ENCODE peak calls at places on chromosomes 4 and X, in four cellular contexts. L is GM12878, O is A549, R is IMR-90. H is an unnamed sample.

GRCh38 chr4:14916554-14917304 is 85.6 kb upstream of the CPEB2 start:
- DNase-seq in L (peak; percentile 12), O (peak; percentile 51), R (peak; percentile 84), H (no peak)

GRCh38 chr4:111136438-111136837 is 513.6 kb upstream of the PITX2 start:
- DNase-seq in L (no peak), O (no peak), R (peak; percentile 59), H (no peak)

GRCh38 chr4:85600501-85600900 is 125.6 kb downstream of the ARHGAP24 start:
- DNase-seq in L (no peak), O (no peak), R (no peak), H (no peak)

GRCh38 chr4:174061026-174061425 is 222.4 kb downstream of the FBXO8 start:
- DNase-seq in L (no peak), O (no peak), R (no peak), H (no peak)

GRCh38 chr4:108006361-108006760 is 16.7 kb downstream of the HADH start:
- DNase-seq in L (no peak), O (no peak), R (no peak), H (no peak)

GRCh38 chr4:94519019-94519418 is 67.3 kb downstream of the PDLIM5 start:
- DNase-seq in L (no peak), O (no peak), R (no peak), H (no peak)

GRCh38 chr4:48295116-48295515 is 25.5 kb upstream of the TEC start:
- DNase-seq in L (no peak), O (no peak), R (no peak), H (no peak)

GRCh38 chr4:163542275-163542674 is 47.8 kb downstream of the TMA16 start:
- DNase-seq in L (no peak), O (no peak), R (peak; percentile 71), H (no peak)

GRCh38 chr4:184274288-184274951 is 56.7 kb upstream of the ENPP6 start:
- DNase-seq in L (no peak), O (no peak), R (no peak), H (no peak)

GRCh38 chr4:56049428-56050212 is 100.9 kb downstream of the CEP135 start:
- DNase-seq in L (no peak), O (no peak), R (no peak), H (peak; percentile 16)

GRCh38 chr4:84238247-84239090 is 260.6 kb downstream of the NKX6-1 start:
- DNase-seq in L (no peak), O (no peak), R (peak; percentile 21), H (no peak)

GRCh38 chrX:113833096-113833495 is 750.8 kb upstream of the HTR2C start:
- DNase-seq in L (no peak), O (no peak), R (no peak), H (no peak)

GRCh38 chrX:21986596-21986995 is 45.5 kb upstream of the PHEX start:
- DNase-seq in L (no peak), O (no peak), R (peak; percentile 40), H (no peak)

GRCh38 chr4:87819281-87819919 is 13.4 kb upstream of the MEPE start:
- DNase-seq in L (no peak), O (no peak), R (peak; percentile 85), H (peak; percentile 10)

GRCh38 chr4:186132577-186133277 is 28.2 kb downstream of the FAM149A start:
- DNase-seq in L (no peak), O (peak; percentile 14), R (peak; percentile 22), H (no peak)

GRCh38 chrX:153395613-153396319 is 5.4 kb downstream of the PNMA6E start:
- DNase-seq in L (no peak), O (no peak), R (no peak), H (no peak)

GRCh38 chrX:44055638-44056037 is 82.4 kb upstream of the NDP start:
- DNase-seq in L (no peak), O (no peak), R (no peak), H (no peak)

GRCh38 chr4:184386271-184386781 is 88.0 kb downstream of the IRF2 start:
- DNase-seq in L (no peak), O (no peak), R (no peak), H (peak; percentile 84)

GRCh38 chr4:174365018-174365587 is 81.4 kb downstream of the CEP44 start:
- DNase-seq in L (no peak), O (no peak), R (peak; percentile 38), H (peak; percentile 21)

GRCh38 chr4:127623755-127624087 is 9.0 kb upstream of the INTU start:
- DNase-seq in L (no peak), O (peak; percentile 17), R (peak; percentile 41), H (no peak)

GRCh38 chr4:907691-908437 is 24.3 kb downstream of the GAK start:
- DNase-seq in L (no peak), O (no peak), R (peak; percentile 65), H (no peak)

GRCh38 chrX:71118985-71119535 is 664 bp downstream of the MED12 start:
- DNase-seq in L (no peak), O (no peak), R (no peak), H (no peak)

DNA sequence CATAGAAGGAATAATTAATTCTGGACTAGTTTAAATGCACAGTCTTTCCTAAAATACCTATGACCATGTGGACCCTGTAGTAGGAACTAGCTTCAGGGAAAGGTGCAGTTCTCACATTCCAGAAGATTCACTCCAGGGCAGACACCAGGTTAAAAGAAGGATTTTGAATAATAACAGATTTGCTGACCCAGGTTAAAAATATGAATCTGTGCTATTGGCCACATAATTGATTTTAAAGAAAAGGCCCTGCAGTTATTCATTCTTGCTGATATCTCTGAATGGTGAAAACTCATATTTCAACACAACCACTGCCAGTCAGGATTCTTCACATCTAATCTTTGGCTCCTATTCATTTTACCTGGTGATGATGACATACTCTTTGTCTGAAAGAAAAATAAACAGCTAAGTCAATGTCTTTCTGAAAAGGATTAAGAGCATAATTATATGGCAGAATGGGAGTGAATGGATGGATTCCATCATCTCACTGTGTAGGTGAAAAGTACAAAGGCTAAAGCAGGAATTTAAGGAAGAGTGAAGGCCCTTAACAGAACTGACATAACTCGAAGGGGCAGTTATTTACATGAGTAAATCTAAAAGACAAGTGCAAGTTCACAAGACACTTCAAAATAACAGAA is 432.8 kb downstream of the PDGFC start:
- DNase-seq in L (no peak), O (no peak), R (no peak), H (no peak)
- TF ChIP-seq ELK1 in L (no peak), O (no peak), R (no peak), H (no peak)

DNA sequence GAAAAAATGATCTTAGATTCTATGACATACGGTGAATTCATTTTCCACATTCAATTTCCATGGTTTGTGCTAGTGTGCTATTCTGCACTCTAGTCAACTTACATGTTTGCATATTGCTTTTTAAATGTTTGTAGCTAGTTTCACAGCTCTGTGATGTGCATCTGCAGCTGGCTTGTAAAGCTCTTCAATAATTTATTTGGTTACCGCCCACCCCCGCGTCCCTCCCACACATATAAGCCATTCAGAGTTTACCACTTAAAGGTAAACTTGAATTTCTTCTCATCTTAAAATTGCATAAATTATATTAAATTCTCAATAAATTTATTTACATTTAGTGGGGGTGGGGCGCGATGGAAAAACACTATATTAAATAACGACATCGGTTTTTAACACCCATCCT is 291 bp upstream of the NBDY start:
- DNase-seq in L (no peak), O (peak; percentile 4), R (peak; percentile 5), H (peak; percentile 2)
- TF ChIP-seq ELK1 in L (no peak), O (no peak), R (no peak), H (no peak)

DNA sequence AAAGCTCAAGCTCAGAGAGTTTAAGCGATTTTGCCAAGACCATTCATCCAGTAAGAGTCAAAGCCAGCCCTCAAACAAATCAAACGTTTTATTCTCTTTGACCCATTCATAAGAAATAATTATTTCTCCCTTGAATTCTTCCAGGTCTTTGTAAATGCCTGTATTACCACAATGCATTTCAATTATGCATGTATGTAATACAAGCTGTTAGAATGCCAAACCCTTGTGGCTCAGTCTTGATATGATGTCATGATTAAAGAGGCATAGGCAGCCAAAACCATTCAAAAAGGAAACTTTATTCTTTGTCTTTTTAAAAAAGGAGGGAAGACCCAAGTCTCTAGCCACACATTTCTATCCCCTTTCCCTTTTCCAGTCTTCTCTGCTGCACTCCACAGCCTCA is 56.5 kb upstream of the PGM2 start:
- DNase-seq in L (no peak), O (no peak), R (peak; percentile 39), H (no peak)
- TF ChIP-seq ELK1 in L (no peak), O (no peak), R (no peak), H (no peak)

GRCh38 chrX:123169247-123169901 is 14.7 kb upstream of the GRIA3 start:
- DNase-seq in L (no peak), O (peak; percentile 7), R (no peak), H (no peak)

GRCh38 chrX:123172874-123173273 is 11.2 kb upstream of the GRIA3 start:
- DNase-seq in L (no peak), O (no peak), R (no peak), H (peak; percentile 15)

GRCh38 chrX:123175366-123176122 is 8.5 kb upstream of the GRIA3 start:
- DNase-seq in L (no peak), O (no peak), R (no peak), H (no peak)

GRCh38 chrX:123173833-123174232 is 10.2 kb upstream of the GRIA3 start:
- DNase-seq in L (no peak), O (no peak), R (no peak), H (peak; percentile 26)

DNA sequence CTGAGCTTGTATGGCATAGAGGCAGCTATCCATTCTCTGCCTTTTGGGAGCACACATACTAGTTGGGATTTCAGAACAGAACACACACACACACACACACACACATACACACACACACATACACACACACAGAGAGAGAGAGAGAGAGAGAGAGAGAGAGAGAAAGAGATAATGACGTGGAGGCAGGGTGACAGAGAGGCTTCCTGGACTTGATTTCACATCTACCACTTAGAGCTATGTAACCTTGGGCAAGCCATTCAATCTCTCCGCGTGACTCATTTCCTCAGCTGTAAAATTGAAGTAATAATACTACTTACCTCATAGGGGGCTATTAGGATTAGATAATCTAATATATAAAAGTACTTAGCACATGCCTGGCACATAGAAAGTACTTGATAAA is 12.3 kb upstream of the GRIA3 start:
- DNase-seq in L (no peak), O (no peak), R (no peak), H (no peak)
- TF ChIP-seq ELK1 in L (no peak), O (no peak), R (no peak), H (no peak)

DNA sequence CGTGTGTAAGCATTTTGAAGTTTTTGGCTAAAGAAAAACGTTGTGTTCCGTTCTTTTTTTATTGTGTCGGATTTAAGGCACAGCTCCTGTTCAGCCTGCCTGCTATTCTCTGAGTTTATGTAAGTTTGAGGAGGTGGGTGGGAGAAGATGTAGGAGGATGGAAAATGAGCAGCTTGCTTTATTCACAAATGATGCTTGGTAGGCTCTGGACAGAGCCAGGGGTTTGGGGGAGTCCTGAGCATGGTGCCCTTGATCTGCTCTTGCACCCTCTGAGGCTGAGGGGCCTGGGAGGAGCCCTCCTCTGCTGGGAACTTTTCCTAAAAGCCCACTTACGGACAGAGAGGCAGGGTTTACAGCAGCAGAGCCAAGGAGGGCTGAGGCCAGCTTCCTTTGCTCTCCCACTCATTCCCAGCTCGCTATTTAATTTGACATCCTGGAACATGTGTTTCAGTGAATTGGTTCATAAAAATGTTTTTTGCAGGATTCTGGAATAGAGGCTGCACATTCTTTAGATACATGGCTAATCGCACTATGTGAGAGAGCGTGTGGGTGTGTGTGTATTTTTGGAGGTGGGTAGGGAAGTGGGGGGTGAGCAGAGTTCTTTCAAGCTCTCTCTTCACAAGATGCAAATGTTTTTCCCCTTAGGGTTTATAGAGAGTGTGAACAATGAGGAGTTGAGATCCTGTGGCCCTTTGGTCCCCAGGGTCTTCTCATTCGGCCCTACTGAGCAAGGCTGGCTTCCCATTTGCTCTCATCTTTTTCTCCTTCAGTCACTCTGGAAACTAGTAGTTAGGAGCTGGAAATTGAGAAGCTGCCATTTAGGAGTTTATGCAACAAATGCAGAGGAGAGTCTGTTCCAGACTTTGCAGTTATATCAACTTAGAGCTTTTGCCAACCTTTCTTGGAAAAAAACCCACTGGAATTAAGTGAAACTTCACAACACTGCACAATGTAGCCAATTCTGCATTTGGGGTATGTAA is 32.1 kb downstream of the TMEM131L start:
- DNase-seq in L (peak; percentile 72), O (no peak), R (peak; percentile 86), H (no peak)
- TF ChIP-seq ELK1 in L (no peak), O (no peak), R (no peak), H (no peak)

H was measured in K562.